ENCODE peak calls at places on chromosomes 3 and 15, in ten cellular contexts. D is pancreas; N is CD8-positive, alpha-beta memory T cell; Q is activated CD8-positive, alpha-beta T cell treated with anti-CD3 and anti-CD28 coated beads, Interleukin-2, amount 10 ng/mL, durations not matched to agents 7 days and 5 days; J is GM03348; C is stimulated activated CD8-positive, alpha-beta memory T cell treated with anti-CD3 and anti-CD28 coated beads, Interleukin-4, amount 100 ng/mL, for 24 hours; Z is heart left ventricle; U is nucleus accumbens; A is T-cell; S is occipital lobe. L is an unnamed sample.

GRCh38 chr15:62135532-62136134 is 29.5 kb downstream of the C2CD4B start:
- DNase-seq in D (peak), N (no peak), Q (no peak), J (no peak), C (no peak), Z (no peak), U (no peak), A (no peak), S (no peak), L (no peak)

GRCh38 chr3:17057316-17057715 is 172.6 kb downstream of the PLCL2 start:
- DNase-seq in D (no peak), N (no peak), Q (no peak), J (peak), C (no peak), Z (no peak), U (no peak), A (no peak), S (no peak), L (no peak)

GRCh38 chr3:177441813-177442646 is 244.7 kb upstream of the TBL1XR1 start:
- DNase-seq in D (no peak), N (no peak), Q (no peak), J (no peak), C (no peak), Z (no peak), U (no peak), A (no peak), S (no peak), L (no peak)

GRCh38 chr3:149216195-149216869 is 5.3 kb downstream of the CP start:
- DNase-seq in D (no peak), N (no peak), Q (no peak), J (no peak), C (no peak), Z (no peak), U (no peak), A (no peak), S (no peak), L (no peak)

GRCh38 chr15:52115598-52116427 is 3.2 kb upstream of the BCL2L10 start:
- DNase-seq in D (peak), N (no peak), Q (no peak), J (no peak), C (no peak), Z (no peak), U (no peak), A (no peak), S (no peak), L (no peak)

GRCh38 chr3:50627407-50628051 is 10.6 kb downstream of the MAPKAPK3 start:
- DNase-seq in D (no peak), N (no peak), Q (peak), J (peak), C (no peak), Z (peak), U (no peak), A (no peak), S (no peak), L (no peak)

GRCh38 chr15:96029172-96029571 is 301.3 kb upstream of the NR2F2 start:
- DNase-seq in D (no peak), N (no peak), Q (no peak), J (no peak), C (no peak), Z (no peak), U (no peak), A (no peak), S (no peak), L (no peak)

GRCh38 chr3:48143567-48143966 is 44.6 kb downstream of the CDC25A start:
- DNase-seq in D (no peak), N (no peak), Q (no peak), J (no peak), C (no peak), Z (no peak), U (no peak), A (no peak), S (no peak), L (no peak)

GRCh38 chr3:86856711-86857110 is 134.2 kb downstream of the VGLL3 start:
- DNase-seq in D (no peak), N (no peak), Q (no peak), J (no peak), C (no peak), Z (no peak), U (no peak), A (no peak), S (no peak), L (no peak)

GRCh38 chr3:120780977-120781376 is 38.4 kb downstream of the GTF2E1 start:
- DNase-seq in D (no peak), N (no peak), Q (no peak), J (peak), C (no peak), Z (no peak), U (no peak), A (no peak), S (no peak), L (no peak)

GRCh38 chr15:60656491-60657284 is 177.7 kb upstream of the ICE2 start:
- DNase-seq in D (no peak), N (no peak), Q (no peak), J (peak), C (no peak), Z (no peak), U (no peak), A (no peak), S (no peak), L (no peak)

GRCh38 chr15:60589253-60589652 is 110.3 kb upstream of the ICE2 start:
- DNase-seq in D (no peak), N (no peak), Q (peak), J (no peak), C (no peak), Z (no peak), U (no peak), A (peak), S (no peak), L (no peak)

GRCh38 chr3:196016485-196016884 is 65.4 kb downstream of the TFRC start:
- DNase-seq in D (no peak), N (no peak), Q (no peak), J (peak), C (no peak), Z (no peak), U (no peak), A (no peak), S (no peak), L (no peak)

GRCh38 chr3:111582114-111582461 is 13.1 kb downstream of the ZBED2 start:
- DNase-seq in D (no peak), N (no peak), Q (no peak), J (peak), C (no peak), Z (no peak), U (no peak), A (no peak), S (no peak), L (no peak)

GRCh38 chr3:119149484-119149883 is 3.5 kb downstream of the TEX55 start:
- DNase-seq in D (no peak), N (no peak), Q (no peak), J (no peak), C (no peak), Z (no peak), U (no peak), A (no peak), S (no peak), L (no peak)

GRCh38 chr15:56428821-56429458 is 36.0 kb downstream of the MNS1 start:
- DNase-seq in D (no peak), N (no peak), Q (no peak), J (peak), C (no peak), Z (no peak), U (no peak), A (no peak), S (no peak), L (no peak)

GRCh38 chr3:150436161-150436560 is 28.1 kb downstream of the TSC22D2 start:
- DNase-seq in D (no peak), N (no peak), Q (no peak), J (no peak), C (no peak), Z (no peak), U (no peak), A (no peak), S (no peak), L (no peak)

GRCh38 chr3:45546636-45547201 is 47.8 kb upstream of the LIMD1 start:
- DNase-seq in D (peak), N (no peak), Q (peak), J (no peak), C (peak), Z (no peak), U (no peak), A (peak), S (no peak), L (no peak)

GRCh38 chr3:167740961-167741587 is 5.6 kb downstream of the SERPINI1 start:
- DNase-seq in D (peak), N (no peak), Q (peak), J (peak), C (peak), Z (no peak), U (no peak), A (peak), S (peak), L (peak)

GRCh38 chr3:45462522-45463262 is 74.3 kb downstream of the LARS2 start:
- DNase-seq in D (no peak), N (no peak), Q (peak), J (no peak), C (peak), Z (no peak), U (no peak), A (no peak), S (peak), L (no peak)

GRCh38 chr3:164479406-164479805 is 598.9 kb downstream of the SI start:
- DNase-seq in D (no peak), N (no peak), Q (no peak), J (no peak), C (no peak), Z (no peak), U (no peak), A (no peak), S (no peak), L (no peak)

GRCh38 chr3:180280601-180281000 is 243.9 kb upstream of the PEX5L start:
- DNase-seq in D (no peak), N (no peak), Q (no peak), J (no peak), C (no peak), Z (no peak), U (no peak), A (no peak), S (no peak), L (no peak)

GRCh38 chr15:91853968-91854943 is 748 bp downstream of the SLCO3A1 start:
- DNase-seq in D (peak), N (peak), Q (peak), J (peak), C (peak), Z (peak), U (no peak), A (no peak), S (no peak), L (peak)

GRCh38 chr15:37008205-37008604 is 92.1 kb downstream of the MEIS2 start:
- DNase-seq in D (no peak), N (no peak), Q (no peak), J (no peak), C (no peak), Z (no peak), U (no peak), A (no peak), S (no peak), L (no peak)

GRCh38 chr3:149703474-149703873 is 45.6 kb upstream of the WWTR1 start:
- DNase-seq in D (no peak), N (no peak), Q (no peak), J (peak), C (no peak), Z (peak), U (no peak), A (no peak), S (no peak), L (no peak)

GRCh38 chr3:70805044-70805732 is 492.8 kb upstream of the MDFIC2 start:
- DNase-seq in D (no peak), N (no peak), Q (no peak), J (peak), C (no peak), Z (no peak), U (no peak), A (no peak), S (no peak), L (no peak)

GRCh38 chr3:46669191-46669999 is 24.1 kb downstream of the ALS2CL start:
- DNase-seq in D (no peak), N (no peak), Q (no peak), J (no peak), C (no peak), Z (peak), U (no peak), A (no peak), S (no peak), L (no peak)

GRCh38 chr3:121803921-121804320 is 30.9 kb downstream of the IQCB1 start:
- DNase-seq in D (no peak), N (no peak), Q (no peak), J (no peak), C (no peak), Z (no peak), U (no peak), A (no peak), S (no peak), L (no peak)

GRCh38 chr15:49315543-49315942 is 107.5 kb upstream of the FGF7 start:
- DNase-seq in D (no peak), N (no peak), Q (no peak), J (no peak), C (no peak), Z (no peak), U (no peak), A (no peak), S (no peak), L (no peak)

GRCh38 chr3:11565492-11565891 is 78.2 kb downstream of the VGLL4 start:
- DNase-seq in D (no peak), N (no peak), Q (no peak), J (no peak), C (no peak), Z (no peak), U (no peak), A (no peak), S (no peak), L (no peak)

GRCh38 chr3:59444676-59445075 is 394.9 kb upstream of the CFAP20DC start:
- DNase-seq in D (no peak), N (no peak), Q (no peak), J (no peak), C (no peak), Z (no peak), U (no peak), A (no peak), S (no peak), L (no peak)

GRCh38 chr15:84937144-84937543 is 44.5 kb upstream of the PDE8A start:
- DNase-seq in D (no peak), N (no peak), Q (no peak), J (no peak), C (no peak), Z (no peak), U (peak), A (no peak), S (peak), L (no peak)

GRCh38 chr3:116034797-116035196 is 410.5 kb downstream of the LSAMP start:
- DNase-seq in D (no peak), N (no peak), Q (no peak), J (no peak), C (no peak), Z (no peak), U (no peak), A (no peak), S (no peak), L (no peak)

GRCh38 chr3:16741890-16742289 is 136.7 kb upstream of the DAZL start:
- DNase-seq in D (no peak), N (no peak), Q (no peak), J (no peak), C (no peak), Z (peak), U (no peak), A (no peak), S (no peak), L (no peak)

GRCh38 chr15:94523873-94524272 is 292.5 kb downstream of the MCTP2 start:
- DNase-seq in D (no peak), N (no peak), Q (no peak), J (no peak), C (no peak), Z (no peak), U (no peak), A (no peak), S (no peak), L (no peak)

GRCh38 chr3:16311960-16312451 is 47.0 kb downstream of the OXNAD1 start:
- DNase-seq in D (no peak), N (peak), Q (peak), J (peak), C (no peak), Z (peak), U (no peak), A (peak), S (no peak), L (peak)

GRCh38 chr15:88635343-88635742 is 3.5 kb upstream of the ISG20 start:
- DNase-seq in D (no peak), N (no peak), Q (peak), J (no peak), C (no peak), Z (no peak), U (no peak), A (peak), S (no peak), L (peak)